ENCODE peak calls at places on chromosomes 5 and 9, in nine cellular contexts. Y is NCI-H1092; N is posterior vena cava; X is MCF 10A; A is Caco-2; L is cardiac septum; D is GM04504; Z is activated CD4-positive, alpha-beta T cell treated with anti-CD3 and anti-CD28 coated beads for 24 hours; Q is mesenchymal stem cell. T is an unnamed sample.

GRCh38 chr5:17127743-17128231 is 89.6 kb upstream of the BASP1 start:
- DNase-seq in Y (no peak), N (no peak), X (peak), A (no peak), L (no peak), D (peak), Z (no peak), Q (peak), T (no peak)

GRCh38 chr5:113204525-113205161 is 228.0 kb downstream of the DCP2 start:
- DNase-seq in Y (no peak), N (no peak), X (peak), A (no peak), L (no peak), D (peak), Z (no peak), Q (peak), T (no peak)

GRCh38 chr5:61019642-61020041 is 74.6 kb downstream of the NDUFAF2 start:
- DNase-seq in Y (no peak), N (no peak), X (no peak), A (no peak), L (no peak), D (no peak), Z (no peak), Q (no peak), T (no peak)

GRCh38 chr9:77672183-77672582 is 24.1 kb upstream of the GNA14 start:
- DNase-seq in Y (no peak), N (no peak), X (no peak), A (no peak), L (no peak), D (no peak), Z (no peak), Q (no peak), T (no peak)

GRCh38 chr9:75105841-75106240 is 17.5 kb downstream of the OSTF1 start:
- DNase-seq in Y (no peak), N (no peak), X (no peak), A (no peak), L (no peak), D (no peak), Z (no peak), Q (no peak), T (no peak)

GRCh38 chr9:115694014-115694413 is 459.6 kb upstream of the PAPPA start:
- DNase-seq in Y (no peak), N (no peak), X (peak), A (peak), L (no peak), D (peak), Z (no peak), Q (peak), T (no peak)

GRCh38 chr9:29129763-29130162 is 1556.5 kb upstream of the C9orf72 start:
- DNase-seq in Y (no peak), N (no peak), X (peak), A (no peak), L (no peak), D (no peak), Z (no peak), Q (peak), T (no peak)

GRCh38 chr5:94218374-94218773 is 400.0 kb downstream of the KIAA0825 start:
- DNase-seq in Y (no peak), N (no peak), X (no peak), A (peak), L (no peak), D (peak), Z (no peak), Q (peak), T (no peak)

GRCh38 chr9:92439921-92440750 is 15.9 kb upstream of the OMD start:
- DNase-seq in Y (no peak), N (no peak), X (peak), A (no peak), L (no peak), D (no peak), Z (no peak), Q (peak), T (no peak)

GRCh38 chr5:154211611-154212390 is 21.3 kb downstream of the GALNT10 start:
- DNase-seq in Y (no peak), N (no peak), X (no peak), A (no peak), L (no peak), D (peak), Z (no peak), Q (peak), T (no peak)

GRCh38 chr9:85898288-85898802 is 42.6 kb upstream of the NAA35 start:
- DNase-seq in Y (no peak), N (no peak), X (no peak), A (no peak), L (no peak), D (no peak), Z (no peak), Q (no peak), T (no peak)

GRCh38 chr5:174234388-174234787 is 188.9 kb downstream of the NSG2 start:
- DNase-seq in Y (no peak), N (no peak), X (no peak), A (no peak), L (no peak), D (no peak), Z (no peak), Q (no peak), T (no peak)

GRCh38 chr9:75912951-75913350 is 22.5 kb downstream of the PCSK5 start:
- DNase-seq in Y (no peak), N (no peak), X (no peak), A (no peak), L (no peak), D (no peak), Z (no peak), Q (no peak), T (no peak)

GRCh38 chr5:16179511-16179935 is at the start of gene MARCHF11:
- DNase-seq in Y (peak), N (no peak), X (no peak), A (no peak), L (no peak), D (no peak), Z (no peak), Q (no peak), T (no peak)

GRCh38 chr5:116442095-116442534 is 132.5 kb downstream of the SEMA6A start:
- DNase-seq in Y (peak), N (no peak), X (peak), A (no peak), L (no peak), D (no peak), Z (no peak), Q (no peak), T (no peak)

GRCh38 chr5:56142620-56143431 is 90.3 kb downstream of the ANKRD55 start:
- DNase-seq in Y (no peak), N (no peak), X (no peak), A (no peak), L (no peak), D (no peak), Z (no peak), Q (no peak), T (no peak)

GRCh38 chr5:97133106-97133505 is 9.3 kb downstream of the LIX1 start:
- DNase-seq in Y (no peak), N (no peak), X (no peak), A (no peak), L (no peak), D (no peak), Z (no peak), Q (peak), T (no peak)

GRCh38 chr5:102865171-102865509 is 110.0 kb downstream of the PAM start:
- DNase-seq in Y (no peak), N (no peak), X (no peak), A (no peak), L (no peak), D (no peak), Z (no peak), Q (no peak), T (no peak)

GRCh38 chr9:16243798-16244197 is 626.7 kb downstream of the BNC2 start:
- DNase-seq in Y (no peak), N (no peak), X (no peak), A (no peak), L (no peak), D (no peak), Z (no peak), Q (no peak), T (no peak)

GRCh38 chr5:178308541-178309092 is 76.0 kb upstream of the PHYKPL start:
- DNase-seq in Y (no peak), N (peak), X (no peak), A (peak), L (no peak), D (no peak), Z (no peak), Q (no peak), T (peak)

GRCh38 chr5:1315709-1316587 is 21.1 kb upstream of the TERT start:
- DNase-seq in Y (peak), N (peak), X (peak), A (peak), L (peak), D (no peak), Z (no peak), Q (no peak), T (peak)

T was measured in upper lobe of right lung.